ENCODE peak calls at places on chromosome 1, in seven cellular contexts. One of them, this sample, is unnamed.

GRCh38 chr1:17909634-17910033 is 154.5 kb downstream of the ACTL8 start:
- DNase-seq in stimulated activated CD8-positive, alpha-beta memory T cell treated with anti-CD3 and anti-CD28 coated beads, Interleukin-4, amount 100 ng/mL, for 4 hours: no peak
- DNase-seq in stimulated activated CD4-positive, alpha-beta T cell treated with anti-CD3 and anti-CD28 coated beads, TNF-alpha, amount 100 ng/mL, for 1 hour: no peak
- DNase-seq in AG09319: no peak
- DNase-seq in hepatocyte: no peak
- DNase-seq in GM12892: no peak
- DNase-seq in epithelial cell of esophagus: no peak
- DNase-seq in this sample: no peak

GRCh38 chr1:84366786-84367185 is 31.5 kb upstream of the DNASE2B start:
- DNase-seq in stimulated activated CD4-positive, alpha-beta T cell treated with anti-CD3 and anti-CD28 coated beads, TNF-alpha, amount 100 ng/mL, for 1 hour: no peak
- DNase-seq in AG09319: peak
- DNase-seq in epithelial cell of esophagus: no peak
- DNase-seq in GM12892: no peak
- DNase-seq in stimulated activated CD8-positive, alpha-beta memory T cell treated with anti-CD3 and anti-CD28 coated beads, Interleukin-4, amount 100 ng/mL, for 4 hours: no peak
- DNase-seq in hepatocyte: no peak
- DNase-seq in this sample: no peak

GRCh38 chr1:228013322-228014234 is 6.8 kb downstream of the WNT3A start:
- DNase-seq in stimulated activated CD8-positive, alpha-beta memory T cell treated with anti-CD3 and anti-CD28 coated beads, Interleukin-4, amount 100 ng/mL, for 4 hours: no peak
- DNase-seq in epithelial cell of esophagus: peak
- DNase-seq in GM12892: no peak
- DNase-seq in hepatocyte: no peak
- DNase-seq in AG09319: no peak
- DNase-seq in stimulated activated CD4-positive, alpha-beta T cell treated with anti-CD3 and anti-CD28 coated beads, TNF-alpha, amount 100 ng/mL, for 1 hour: no peak
- DNase-seq in this sample: no peak

GRCh38 chr1:207799989-207800648 is 48.3 kb downstream of the CD46 start:
- DNase-seq in GM12892: no peak
- DNase-seq in stimulated activated CD4-positive, alpha-beta T cell treated with anti-CD3 and anti-CD28 coated beads, TNF-alpha, amount 100 ng/mL, for 1 hour: no peak
- DNase-seq in hepatocyte: no peak
- DNase-seq in AG09319: no peak
- DNase-seq in stimulated activated CD8-positive, alpha-beta memory T cell treated with anti-CD3 and anti-CD28 coated beads, Interleukin-4, amount 100 ng/mL, for 4 hours: no peak
- DNase-seq in epithelial cell of esophagus: no peak
- DNase-seq in this sample: no peak

GRCh38 chr1:203128691-203129500 is 1.4 kb downstream of the ADORA1 start:
- DNase-seq in hepatocyte: peak
- DNase-seq in stimulated activated CD8-positive, alpha-beta memory T cell treated with anti-CD3 and anti-CD28 coated beads, Interleukin-4, amount 100 ng/mL, for 4 hours: no peak
- DNase-seq in stimulated activated CD4-positive, alpha-beta T cell treated with anti-CD3 and anti-CD28 coated beads, TNF-alpha, amount 100 ng/mL, for 1 hour: no peak
- DNase-seq in epithelial cell of esophagus: no peak
- DNase-seq in GM12892: peak
- DNase-seq in AG09319: no peak
- DNase-seq in this sample: no peak

GRCh38 chr1:8554956-8555534 is 237.1 kb downstream of the SLC45A1 start:
- DNase-seq in AG09319: no peak
- DNase-seq in GM12892: no peak
- DNase-seq in epithelial cell of esophagus: peak
- DNase-seq in stimulated activated CD4-positive, alpha-beta T cell treated with anti-CD3 and anti-CD28 coated beads, TNF-alpha, amount 100 ng/mL, for 1 hour: no peak
- DNase-seq in stimulated activated CD8-positive, alpha-beta memory T cell treated with anti-CD3 and anti-CD28 coated beads, Interleukin-4, amount 100 ng/mL, for 4 hours: no peak
- DNase-seq in hepatocyte: no peak
- DNase-seq in this sample: no peak

GRCh38 chr1:37945743-37946702 is 830 bp downstream of the INPP5B start:
- DNase-seq in stimulated activated CD8-positive, alpha-beta memory T cell treated with anti-CD3 and anti-CD28 coated beads, Interleukin-4, amount 100 ng/mL, for 4 hours: no peak
- DNase-seq in stimulated activated CD4-positive, alpha-beta T cell treated with anti-CD3 and anti-CD28 coated beads, TNF-alpha, amount 100 ng/mL, for 1 hour: no peak
- DNase-seq in hepatocyte: peak
- DNase-seq in epithelial cell of esophagus: no peak
- DNase-seq in GM12892: no peak
- DNase-seq in AG09319: peak
- DNase-seq in this sample: no peak

GRCh38 chr1:163442214-163442765 is 120.5 kb downstream of the NUF2 start:
- DNase-seq in stimulated activated CD8-positive, alpha-beta memory T cell treated with anti-CD3 and anti-CD28 coated beads, Interleukin-4, amount 100 ng/mL, for 4 hours: no peak
- DNase-seq in AG09319: no peak
- DNase-seq in epithelial cell of esophagus: no peak
- DNase-seq in stimulated activated CD4-positive, alpha-beta T cell treated with anti-CD3 and anti-CD28 coated beads, TNF-alpha, amount 100 ng/mL, for 1 hour: no peak
- DNase-seq in hepatocyte: no peak
- DNase-seq in GM12892: no peak
- DNase-seq in this sample: no peak

GRCh38 chr1:117820694-117821381 is 108.6 kb downstream of the GDAP2 start:
- DNase-seq in GM12892: no peak
- DNase-seq in epithelial cell of esophagus: no peak
- DNase-seq in hepatocyte: no peak
- DNase-seq in AG09319: no peak
- DNase-seq in stimulated activated CD8-positive, alpha-beta memory T cell treated with anti-CD3 and anti-CD28 coated beads, Interleukin-4, amount 100 ng/mL, for 4 hours: no peak
- DNase-seq in stimulated activated CD4-positive, alpha-beta T cell treated with anti-CD3 and anti-CD28 coated beads, TNF-alpha, amount 100 ng/mL, for 1 hour: no peak
- DNase-seq in this sample: no peak

GRCh38 chr1:92951141-92951582 is 10.1 kb downstream of the DIPK1A start:
- DNase-seq in hepatocyte: peak
- DNase-seq in AG09319: peak
- DNase-seq in stimulated activated CD4-positive, alpha-beta T cell treated with anti-CD3 and anti-CD28 coated beads, TNF-alpha, amount 100 ng/mL, for 1 hour: no peak
- DNase-seq in epithelial cell of esophagus: peak
- DNase-seq in GM12892: no peak
- DNase-seq in stimulated activated CD8-positive, alpha-beta memory T cell treated with anti-CD3 and anti-CD28 coated beads, Interleukin-4, amount 100 ng/mL, for 4 hours: no peak
- DNase-seq in this sample: no peak

GRCh38 chr1:200438911-200439310 is 29.1 kb upstream of the ZNF281 start:
- DNase-seq in hepatocyte: no peak
- DNase-seq in epithelial cell of esophagus: no peak
- DNase-seq in stimulated activated CD8-positive, alpha-beta memory T cell treated with anti-CD3 and anti-CD28 coated beads, Interleukin-4, amount 100 ng/mL, for 4 hours: no peak
- DNase-seq in stimulated activated CD4-positive, alpha-beta T cell treated with anti-CD3 and anti-CD28 coated beads, TNF-alpha, amount 100 ng/mL, for 1 hour: no peak
- DNase-seq in AG09319: no peak
- DNase-seq in GM12892: no peak
- DNase-seq in this sample: no peak

GRCh38 chr1:17167783-17168479 is 37.0 kb upstream of the PADI1 start:
- DNase-seq in stimulated activated CD4-positive, alpha-beta T cell treated with anti-CD3 and anti-CD28 coated beads, TNF-alpha, amount 100 ng/mL, for 1 hour: no peak
- DNase-seq in GM12892: no peak
- DNase-seq in AG09319: no peak
- DNase-seq in stimulated activated CD8-positive, alpha-beta memory T cell treated with anti-CD3 and anti-CD28 coated beads, Interleukin-4, amount 100 ng/mL, for 4 hours: no peak
- DNase-seq in epithelial cell of esophagus: peak
- DNase-seq in hepatocyte: no peak
- DNase-seq in this sample: no peak

GRCh38 chr1:20380616-20381035 is 90.0 kb downstream of the VWA5B1 start:
- DNase-seq in stimulated activated CD8-positive, alpha-beta memory T cell treated with anti-CD3 and anti-CD28 coated beads, Interleukin-4, amount 100 ng/mL, for 4 hours: no peak
- DNase-seq in stimulated activated CD4-positive, alpha-beta T cell treated with anti-CD3 and anti-CD28 coated beads, TNF-alpha, amount 100 ng/mL, for 1 hour: no peak
- DNase-seq in GM12892: no peak
- DNase-seq in epithelial cell of esophagus: peak
- DNase-seq in AG09319: peak
- DNase-seq in hepatocyte: peak
- DNase-seq in this sample: no peak

GRCh38 chr1:247406014-247406656 is 9.8 kb upstream of the NLRP3 start:
- DNase-seq in stimulated activated CD8-positive, alpha-beta memory T cell treated with anti-CD3 and anti-CD28 coated beads, Interleukin-4, amount 100 ng/mL, for 4 hours: no peak
- DNase-seq in AG09319: no peak
- DNase-seq in epithelial cell of esophagus: no peak
- DNase-seq in hepatocyte: no peak
- DNase-seq in stimulated activated CD4-positive, alpha-beta T cell treated with anti-CD3 and anti-CD28 coated beads, TNF-alpha, amount 100 ng/mL, for 1 hour: no peak
- DNase-seq in GM12892: no peak
- DNase-seq in this sample: no peak

GRCh38 chr1:195701149-195701548 is 907.1 kb downstream of the KCNT2 start:
- DNase-seq in GM12892: no peak
- DNase-seq in epithelial cell of esophagus: no peak
- DNase-seq in stimulated activated CD4-positive, alpha-beta T cell treated with anti-CD3 and anti-CD28 coated beads, TNF-alpha, amount 100 ng/mL, for 1 hour: no peak
- DNase-seq in hepatocyte: no peak
- DNase-seq in AG09319: no peak
- DNase-seq in stimulated activated CD8-positive, alpha-beta memory T cell treated with anti-CD3 and anti-CD28 coated beads, Interleukin-4, amount 100 ng/mL, for 4 hours: no peak
- DNase-seq in this sample: no peak

GRCh38 chr1:37028981-37029617 is 5.2 kb downstream of the GRIK3 start:
- DNase-seq in stimulated activated CD4-positive, alpha-beta T cell treated with anti-CD3 and anti-CD28 coated beads, TNF-alpha, amount 100 ng/mL, for 1 hour: no peak
- DNase-seq in AG09319: no peak
- DNase-seq in hepatocyte: no peak
- DNase-seq in GM12892: no peak
- DNase-seq in epithelial cell of esophagus: no peak
- DNase-seq in stimulated activated CD8-positive, alpha-beta memory T cell treated with anti-CD3 and anti-CD28 coated beads, Interleukin-4, amount 100 ng/mL, for 4 hours: no peak
- DNase-seq in this sample: no peak

GRCh38 chr1:32925360-32926142 is 24.4 kb upstream of the TMEM54 start:
- DNase-seq in epithelial cell of esophagus: peak
- DNase-seq in hepatocyte: peak
- DNase-seq in stimulated activated CD8-positive, alpha-beta memory T cell treated with anti-CD3 and anti-CD28 coated beads, Interleukin-4, amount 100 ng/mL, for 4 hours: no peak
- DNase-seq in stimulated activated CD4-positive, alpha-beta T cell treated with anti-CD3 and anti-CD28 coated beads, TNF-alpha, amount 100 ng/mL, for 1 hour: no peak
- DNase-seq in AG09319: no peak
- DNase-seq in GM12892: no peak
- DNase-seq in this sample: no peak

GRCh38 chr1:46621930-46622329 is 5.3 kb upstream of the MOB3C start:
- DNase-seq in stimulated activated CD4-positive, alpha-beta T cell treated with anti-CD3 and anti-CD28 coated beads, TNF-alpha, amount 100 ng/mL, for 1 hour: no peak
- DNase-seq in stimulated activated CD8-positive, alpha-beta memory T cell treated with anti-CD3 and anti-CD28 coated beads, Interleukin-4, amount 100 ng/mL, for 4 hours: no peak
- DNase-seq in AG09319: no peak
- DNase-seq in epithelial cell of esophagus: no peak
- DNase-seq in GM12892: no peak
- DNase-seq in hepatocyte: no peak
- DNase-seq in this sample: no peak

GRCh38 chr1:201946224-201946908 is at the start of gene LMOD1:
- DNase-seq in epithelial cell of esophagus: peak
- DNase-seq in hepatocyte: peak
- DNase-seq in stimulated activated CD4-positive, alpha-beta T cell treated with anti-CD3 and anti-CD28 coated beads, TNF-alpha, amount 100 ng/mL, for 1 hour: no peak
- DNase-seq in AG09319: peak
- DNase-seq in GM12892: no peak
- DNase-seq in stimulated activated CD8-positive, alpha-beta memory T cell treated with anti-CD3 and anti-CD28 coated beads, Interleukin-4, amount 100 ng/mL, for 4 hours: no peak
- DNase-seq in this sample: no peak

GRCh38 chr1:89724369-89725015 is 91.6 kb downstream of the LRRC8C start:
- DNase-seq in stimulated activated CD8-positive, alpha-beta memory T cell treated with anti-CD3 and anti-CD28 coated beads, Interleukin-4, amount 100 ng/mL, for 4 hours: peak
- DNase-seq in AG09319: no peak
- DNase-seq in hepatocyte: no peak
- DNase-seq in stimulated activated CD4-positive, alpha-beta T cell treated with anti-CD3 and anti-CD28 coated beads, TNF-alpha, amount 100 ng/mL, for 1 hour: peak
- DNase-seq in epithelial cell of esophagus: peak
- DNase-seq in GM12892: no peak
- DNase-seq in this sample: no peak

GRCh38 chr1:30652151-30652915 is 71.1 kb downstream of the MATN1 start:
- DNase-seq in AG09319: no peak
- DNase-seq in hepatocyte: no peak
- DNase-seq in stimulated activated CD8-positive, alpha-beta memory T cell treated with anti-CD3 and anti-CD28 coated beads, Interleukin-4, amount 100 ng/mL, for 4 hours: no peak
- DNase-seq in epithelial cell of esophagus: no peak
- DNase-seq in stimulated activated CD4-positive, alpha-beta T cell treated with anti-CD3 and anti-CD28 coated beads, TNF-alpha, amount 100 ng/mL, for 1 hour: no peak
- DNase-seq in GM12892: no peak
- DNase-seq in this sample: no peak

GRCh38 chr1:38129473-38129872 is 82.9 kb upstream of the POU3F1 start:
- DNase-seq in stimulated activated CD4-positive, alpha-beta T cell treated with anti-CD3 and anti-CD28 coated beads, TNF-alpha, amount 100 ng/mL, for 1 hour: no peak
- DNase-seq in hepatocyte: no peak
- DNase-seq in stimulated activated CD8-positive, alpha-beta memory T cell treated with anti-CD3 and anti-CD28 coated beads, Interleukin-4, amount 100 ng/mL, for 4 hours: no peak
- DNase-seq in epithelial cell of esophagus: no peak
- DNase-seq in GM12892: no peak
- DNase-seq in AG09319: no peak
- DNase-seq in this sample: no peak

GRCh38 chr1:109790735-109791494 is 27.2 kb upstream of the EPS8L3 start:
- DNase-seq in epithelial cell of esophagus: no peak
- DNase-seq in GM12892: peak
- DNase-seq in stimulated activated CD4-positive, alpha-beta T cell treated with anti-CD3 and anti-CD28 coated beads, TNF-alpha, amount 100 ng/mL, for 1 hour: peak
- DNase-seq in AG09319: no peak
- DNase-seq in hepatocyte: peak
- DNase-seq in stimulated activated CD8-positive, alpha-beta memory T cell treated with anti-CD3 and anti-CD28 coated beads, Interleukin-4, amount 100 ng/mL, for 4 hours: peak
- DNase-seq in this sample: peak

GRCh38 chr1:184088037-184088436 is 36.5 kb downstream of the TSEN15 start:
- DNase-seq in AG09319: no peak
- DNase-seq in stimulated activated CD4-positive, alpha-beta T cell treated with anti-CD3 and anti-CD28 coated beads, TNF-alpha, amount 100 ng/mL, for 1 hour: no peak
- DNase-seq in stimulated activated CD8-positive, alpha-beta memory T cell treated with anti-CD3 and anti-CD28 coated beads, Interleukin-4, amount 100 ng/mL, for 4 hours: no peak
- DNase-seq in GM12892: no peak
- DNase-seq in hepatocyte: no peak
- DNase-seq in epithelial cell of esophagus: no peak
- DNase-seq in this sample: no peak

GRCh38 chr1:47409311-47410085 is 6.6 kb upstream of the FOXE3 start:
- DNase-seq in epithelial cell of esophagus: peak
- DNase-seq in hepatocyte: peak
- DNase-seq in stimulated activated CD8-positive, alpha-beta memory T cell treated with anti-CD3 and anti-CD28 coated beads, Interleukin-4, amount 100 ng/mL, for 4 hours: no peak
- DNase-seq in GM12892: no peak
- DNase-seq in stimulated activated CD4-positive, alpha-beta T cell treated with anti-CD3 and anti-CD28 coated beads, TNF-alpha, amount 100 ng/mL, for 1 hour: no peak
- DNase-seq in AG09319: no peak
- DNase-seq in this sample: no peak

GRCh38 chr1:156384007-156384406 is 15.0 kb downstream of the RHBG start:
- DNase-seq in hepatocyte: no peak
- DNase-seq in epithelial cell of esophagus: no peak
- DNase-seq in AG09319: no peak
- DNase-seq in GM12892: no peak
- DNase-seq in stimulated activated CD8-positive, alpha-beta memory T cell treated with anti-CD3 and anti-CD28 coated beads, Interleukin-4, amount 100 ng/mL, for 4 hours: no peak
- DNase-seq in stimulated activated CD4-positive, alpha-beta T cell treated with anti-CD3 and anti-CD28 coated beads, TNF-alpha, amount 100 ng/mL, for 1 hour: no peak
- DNase-seq in this sample: no peak

GRCh38 chr1:88327391-88328267 is 356.4 kb upstream of the PKN2 start:
- DNase-seq in GM12892: no peak
- DNase-seq in stimulated activated CD4-positive, alpha-beta T cell treated with anti-CD3 and anti-CD28 coated beads, TNF-alpha, amount 100 ng/mL, for 1 hour: no peak
- DNase-seq in hepatocyte: peak
- DNase-seq in AG09319: peak
- DNase-seq in epithelial cell of esophagus: peak
- DNase-seq in stimulated activated CD8-positive, alpha-beta memory T cell treated with anti-CD3 and anti-CD28 coated beads, Interleukin-4, amount 100 ng/mL, for 4 hours: no peak
- DNase-seq in this sample: no peak

GRCh38 chr1:63713627-63714481 is 60.0 kb upstream of the ROR1 start:
- DNase-seq in AG09319: peak
- DNase-seq in stimulated activated CD4-positive, alpha-beta T cell treated with anti-CD3 and anti-CD28 coated beads, TNF-alpha, amount 100 ng/mL, for 1 hour: no peak
- DNase-seq in stimulated activated CD8-positive, alpha-beta memory T cell treated with anti-CD3 and anti-CD28 coated beads, Interleukin-4, amount 100 ng/mL, for 4 hours: no peak
- DNase-seq in hepatocyte: no peak
- DNase-seq in GM12892: no peak
- DNase-seq in epithelial cell of esophagus: peak
- DNase-seq in this sample: no peak

GRCh38 chr1:53107570-53108322 is 34.7 kb downstream of the SLC1A7 start:
- DNase-seq in epithelial cell of esophagus: no peak
- DNase-seq in stimulated activated CD8-positive, alpha-beta memory T cell treated with anti-CD3 and anti-CD28 coated beads, Interleukin-4, amount 100 ng/mL, for 4 hours: no peak
- DNase-seq in stimulated activated CD4-positive, alpha-beta T cell treated with anti-CD3 and anti-CD28 coated beads, TNF-alpha, amount 100 ng/mL, for 1 hour: no peak
- DNase-seq in AG09319: peak
- DNase-seq in GM12892: no peak
- DNase-seq in hepatocyte: peak
- DNase-seq in this sample: no peak

GRCh38 chr1:41313661-41314131 is 47.5 kb upstream of the FOXO6 start:
- DNase-seq in stimulated activated CD8-positive, alpha-beta memory T cell treated with anti-CD3 and anti-CD28 coated beads, Interleukin-4, amount 100 ng/mL, for 4 hours: no peak
- DNase-seq in epithelial cell of esophagus: peak
- DNase-seq in hepatocyte: no peak
- DNase-seq in AG09319: no peak
- DNase-seq in GM12892: no peak
- DNase-seq in stimulated activated CD4-positive, alpha-beta T cell treated with anti-CD3 and anti-CD28 coated beads, TNF-alpha, amount 100 ng/mL, for 1 hour: no peak
- DNase-seq in this sample: no peak

GRCh38 chr1:214833357-214833756 is 230.4 kb downstream of the CENPF start:
- DNase-seq in epithelial cell of esophagus: no peak
- DNase-seq in hepatocyte: no peak
- DNase-seq in GM12892: no peak
- DNase-seq in stimulated activated CD4-positive, alpha-beta T cell treated with anti-CD3 and anti-CD28 coated beads, TNF-alpha, amount 100 ng/mL, for 1 hour: no peak
- DNase-seq in AG09319: peak
- DNase-seq in stimulated activated CD8-positive, alpha-beta memory T cell treated with anti-CD3 and anti-CD28 coated beads, Interleukin-4, amount 100 ng/mL, for 4 hours: no peak
- DNase-seq in this sample: no peak

GRCh38 chr1:9996624-9997582 is at the start of gene RBP7:
- DNase-seq in epithelial cell of esophagus: no peak
- DNase-seq in GM12892: peak
- DNase-seq in stimulated activated CD4-positive, alpha-beta T cell treated with anti-CD3 and anti-CD28 coated beads, TNF-alpha, amount 100 ng/mL, for 1 hour: no peak
- DNase-seq in AG09319: no peak
- DNase-seq in hepatocyte: peak
- DNase-seq in stimulated activated CD8-positive, alpha-beta memory T cell treated with anti-CD3 and anti-CD28 coated beads, Interleukin-4, amount 100 ng/mL, for 4 hours: no peak
- DNase-seq in this sample: no peak

GRCh38 chr1:45018599-45019230 is 6.7 kb downstream of the UROD start:
- DNase-seq in AG09319: no peak
- DNase-seq in hepatocyte: peak
- DNase-seq in stimulated activated CD8-positive, alpha-beta memory T cell treated with anti-CD3 and anti-CD28 coated beads, Interleukin-4, amount 100 ng/mL, for 4 hours: peak
- DNase-seq in GM12892: no peak
- DNase-seq in stimulated activated CD4-positive, alpha-beta T cell treated with anti-CD3 and anti-CD28 coated beads, TNF-alpha, amount 100 ng/mL, for 1 hour: peak
- DNase-seq in epithelial cell of esophagus: peak
- DNase-seq in this sample: no peak

GRCh38 chr1:54965624-54966340 is 14.6 kb upstream of the TMEM61 start:
- DNase-seq in GM12892: no peak
- DNase-seq in hepatocyte: no peak
- DNase-seq in stimulated activated CD8-positive, alpha-beta memory T cell treated with anti-CD3 and anti-CD28 coated beads, Interleukin-4, amount 100 ng/mL, for 4 hours: no peak
- DNase-seq in AG09319: no peak
- DNase-seq in epithelial cell of esophagus: peak
- DNase-seq in stimulated activated CD4-positive, alpha-beta T cell treated with anti-CD3 and anti-CD28 coated beads, TNF-alpha, amount 100 ng/mL, for 1 hour: no peak
- DNase-seq in this sample: peak

This sample was measured in GM18507.